ENCODE peak calls at places on chromosomes 1 and 21, in four cellular contexts. One of them, this sample, is unnamed.

GRCh38 chr1:170366980-170367379 is 165.0 kb upstream of the GORAB start:
- DNase-seq in SW 1271: no peak
- DNase-seq in stimulated activated CD8-positive, alpha-beta memory T cell treated with anti-CD3 and anti-CD28 coated beads, Interleukin-12 subunit alpha, Interleukin-12 subunit beta, amount 100 ng/mL, for 4 hours: no peak
- DNase-seq in left ventricle myocardium inferior: no peak
- DNase-seq in this sample: no peak

GRCh38 chr21:31945576-31945975 is 72.8 kb downstream of the HUNK start:
- DNase-seq in stimulated activated CD8-positive, alpha-beta memory T cell treated with anti-CD3 and anti-CD28 coated beads, Interleukin-12 subunit alpha, Interleukin-12 subunit beta, amount 100 ng/mL, for 4 hours: no peak
- DNase-seq in SW 1271: no peak
- DNase-seq in left ventricle myocardium inferior: no peak
- DNase-seq in this sample: no peak

GRCh38 chr1:232629250-232630046 is 485 bp downstream of the SIPA1L2 start:
- DNase-seq in left ventricle myocardium inferior: peak; percentile 35
- DNase-seq in SW 1271: no peak
- DNase-seq in stimulated activated CD8-positive, alpha-beta memory T cell treated with anti-CD3 and anti-CD28 coated beads, Interleukin-12 subunit alpha, Interleukin-12 subunit beta, amount 100 ng/mL, for 4 hours: no peak
- DNase-seq in this sample: no peak

GRCh38 chr1:211132681-211133392 is 1.1 kb downstream of the KCNH1 start:
- DNase-seq in left ventricle myocardium inferior: no peak
- DNase-seq in stimulated activated CD8-positive, alpha-beta memory T cell treated with anti-CD3 and anti-CD28 coated beads, Interleukin-12 subunit alpha, Interleukin-12 subunit beta, amount 100 ng/mL, for 4 hours: no peak
- DNase-seq in SW 1271: no peak
- DNase-seq in this sample: no peak

GRCh38 chr1:155773221-155773620 is 83.8 kb downstream of the GON4L start:
- DNase-seq in stimulated activated CD8-positive, alpha-beta memory T cell treated with anti-CD3 and anti-CD28 coated beads, Interleukin-12 subunit alpha, Interleukin-12 subunit beta, amount 100 ng/mL, for 4 hours: no peak
- DNase-seq in SW 1271: no peak
- DNase-seq in left ventricle myocardium inferior: no peak
- DNase-seq in this sample: no peak

GRCh38 chr1:21904725-21905520 is 32.2 kb downstream of the HSPG2 start:
- DNase-seq in SW 1271: no peak
- DNase-seq in stimulated activated CD8-positive, alpha-beta memory T cell treated with anti-CD3 and anti-CD28 coated beads, Interleukin-12 subunit alpha, Interleukin-12 subunit beta, amount 100 ng/mL, for 4 hours: no peak
- DNase-seq in left ventricle myocardium inferior: peak; percentile 61
- DNase-seq in this sample: no peak

GRCh38 chr1:157993179-157994080 is at the start of gene KIRREL1:
- DNase-seq in SW 1271: peak; percentile 37
- DNase-seq in stimulated activated CD8-positive, alpha-beta memory T cell treated with anti-CD3 and anti-CD28 coated beads, Interleukin-12 subunit alpha, Interleukin-12 subunit beta, amount 100 ng/mL, for 4 hours: no peak
- DNase-seq in left ventricle myocardium inferior: peak; percentile 67
- DNase-seq in this sample: peak; percentile 52

GRCh38 chr21:33325222-33326067 is 675 bp downstream of the IFNAR1 start:
- DNase-seq in left ventricle myocardium inferior: peak; percentile 76
- DNase-seq in stimulated activated CD8-positive, alpha-beta memory T cell treated with anti-CD3 and anti-CD28 coated beads, Interleukin-12 subunit alpha, Interleukin-12 subunit beta, amount 100 ng/mL, for 4 hours: peak; percentile 52
- DNase-seq in SW 1271: peak; percentile 45
- DNase-seq in this sample: peak; percentile 54

GRCh38 chr1:24437631-24438396 is 22.2 kb downstream of the NIPAL3 start:
- DNase-seq in left ventricle myocardium inferior: peak; percentile 30
- DNase-seq in stimulated activated CD8-positive, alpha-beta memory T cell treated with anti-CD3 and anti-CD28 coated beads, Interleukin-12 subunit alpha, Interleukin-12 subunit beta, amount 100 ng/mL, for 4 hours: no peak
- DNase-seq in SW 1271: no peak
- DNase-seq in this sample: no peak

GRCh38 chr1:97943354-97943753 is 22.5 kb upstream of the DPYD start:
- DNase-seq in stimulated activated CD8-positive, alpha-beta memory T cell treated with anti-CD3 and anti-CD28 coated beads, Interleukin-12 subunit alpha, Interleukin-12 subunit beta, amount 100 ng/mL, for 4 hours: no peak
- DNase-seq in SW 1271: peak; percentile 6
- DNase-seq in left ventricle myocardium inferior: no peak
- DNase-seq in this sample: no peak

GRCh38 chr1:6378096-6378746 is 15.3 kb downstream of the ACOT7 start:
- DNase-seq in left ventricle myocardium inferior: no peak
- DNase-seq in stimulated activated CD8-positive, alpha-beta memory T cell treated with anti-CD3 and anti-CD28 coated beads, Interleukin-12 subunit alpha, Interleukin-12 subunit beta, amount 100 ng/mL, for 4 hours: no peak
- DNase-seq in SW 1271: no peak
- DNase-seq in this sample: no peak

GRCh38 chr1:87200875-87201638 is 127.6 kb upstream of the LMO4 start:
- DNase-seq in SW 1271: no peak
- DNase-seq in stimulated activated CD8-positive, alpha-beta memory T cell treated with anti-CD3 and anti-CD28 coated beads, Interleukin-12 subunit alpha, Interleukin-12 subunit beta, amount 100 ng/mL, for 4 hours: no peak
- DNase-seq in left ventricle myocardium inferior: no peak
- DNase-seq in this sample: no peak

GRCh38 chr1:33863779-33864178 is at the start of gene HMGB4:
- DNase-seq in left ventricle myocardium inferior: no peak
- DNase-seq in stimulated activated CD8-positive, alpha-beta memory T cell treated with anti-CD3 and anti-CD28 coated beads, Interleukin-12 subunit alpha, Interleukin-12 subunit beta, amount 100 ng/mL, for 4 hours: no peak
- DNase-seq in SW 1271: no peak
- DNase-seq in this sample: no peak

GRCh38 chr1:229092377-229093257 is 178.3 kb upstream of the RAB4A start:
- DNase-seq in stimulated activated CD8-positive, alpha-beta memory T cell treated with anti-CD3 and anti-CD28 coated beads, Interleukin-12 subunit alpha, Interleukin-12 subunit beta, amount 100 ng/mL, for 4 hours: no peak
- DNase-seq in SW 1271: no peak
- DNase-seq in left ventricle myocardium inferior: no peak
- DNase-seq in this sample: no peak

GRCh38 chr1:30675761-30676160 is 47.6 kb downstream of the MATN1 start:
- DNase-seq in left ventricle myocardium inferior: no peak
- DNase-seq in stimulated activated CD8-positive, alpha-beta memory T cell treated with anti-CD3 and anti-CD28 coated beads, Interleukin-12 subunit alpha, Interleukin-12 subunit beta, amount 100 ng/mL, for 4 hours: no peak
- DNase-seq in SW 1271: no peak
- DNase-seq in this sample: no peak

GRCh38 chr1:173253046-173253445 is 45.9 kb upstream of the TNFSF4 start:
- DNase-seq in stimulated activated CD8-positive, alpha-beta memory T cell treated with anti-CD3 and anti-CD28 coated beads, Interleukin-12 subunit alpha, Interleukin-12 subunit beta, amount 100 ng/mL, for 4 hours: no peak
- DNase-seq in left ventricle myocardium inferior: no peak
- DNase-seq in SW 1271: no peak
- DNase-seq in this sample: no peak

GRCh38 chr1:109198043-109198695 is 15.5 kb upstream of the SARS1 start:
- DNase-seq in SW 1271: no peak
- DNase-seq in stimulated activated CD8-positive, alpha-beta memory T cell treated with anti-CD3 and anti-CD28 coated beads, Interleukin-12 subunit alpha, Interleukin-12 subunit beta, amount 100 ng/mL, for 4 hours: no peak
- DNase-seq in left ventricle myocardium inferior: no peak
- DNase-seq in this sample: no peak

GRCh38 chr21:34061983-34062382 is 11.4 kb upstream of the MRPS6 start:
- DNase-seq in stimulated activated CD8-positive, alpha-beta memory T cell treated with anti-CD3 and anti-CD28 coated beads, Interleukin-12 subunit alpha, Interleukin-12 subunit beta, amount 100 ng/mL, for 4 hours: no peak
- DNase-seq in left ventricle myocardium inferior: no peak
- DNase-seq in SW 1271: no peak
- DNase-seq in this sample: no peak

GRCh38 chr1:36436820-36437219 is 13.4 kb downstream of the OSCP1 start:
- DNase-seq in stimulated activated CD8-positive, alpha-beta memory T cell treated with anti-CD3 and anti-CD28 coated beads, Interleukin-12 subunit alpha, Interleukin-12 subunit beta, amount 100 ng/mL, for 4 hours: no peak
- DNase-seq in left ventricle myocardium inferior: no peak
- DNase-seq in SW 1271: no peak
- DNase-seq in this sample: no peak

GRCh38 chr1:99992044-99992722 is 22.4 kb downstream of the SLC35A3 start:
- DNase-seq in left ventricle myocardium inferior: no peak
- DNase-seq in SW 1271: no peak
- DNase-seq in stimulated activated CD8-positive, alpha-beta memory T cell treated with anti-CD3 and anti-CD28 coated beads, Interleukin-12 subunit alpha, Interleukin-12 subunit beta, amount 100 ng/mL, for 4 hours: no peak
- DNase-seq in this sample: no peak

GRCh38 chr1:109644670-109645069 is 11.2 kb upstream of the GSTM4 start:
- DNase-seq in stimulated activated CD8-positive, alpha-beta memory T cell treated with anti-CD3 and anti-CD28 coated beads, Interleukin-12 subunit alpha, Interleukin-12 subunit beta, amount 100 ng/mL, for 4 hours: no peak
- DNase-seq in left ventricle myocardium inferior: no peak
- DNase-seq in SW 1271: no peak
- DNase-seq in this sample: no peak

GRCh38 chr1:222817529-222817928 is 2.7 kb downstream of the DISP1 start:
- DNase-seq in left ventricle myocardium inferior: no peak
- DNase-seq in SW 1271: peak; percentile 66
- DNase-seq in stimulated activated CD8-positive, alpha-beta memory T cell treated with anti-CD3 and anti-CD28 coated beads, Interleukin-12 subunit alpha, Interleukin-12 subunit beta, amount 100 ng/mL, for 4 hours: no peak
- DNase-seq in this sample: no peak

GRCh38 chr1:204065174-204065985 is 7.5 kb upstream of the SOX13 start:
- DNase-seq in left ventricle myocardium inferior: peak; percentile 64
- DNase-seq in SW 1271: no peak
- DNase-seq in stimulated activated CD8-positive, alpha-beta memory T cell treated with anti-CD3 and anti-CD28 coated beads, Interleukin-12 subunit alpha, Interleukin-12 subunit beta, amount 100 ng/mL, for 4 hours: no peak
- DNase-seq in this sample: peak; percentile 62

GRCh38 chr1:156496211-156496761 is 4.3 kb downstream of the MEF2D start:
- DNase-seq in SW 1271: no peak
- DNase-seq in left ventricle myocardium inferior: no peak
- DNase-seq in stimulated activated CD8-positive, alpha-beta memory T cell treated with anti-CD3 and anti-CD28 coated beads, Interleukin-12 subunit alpha, Interleukin-12 subunit beta, amount 100 ng/mL, for 4 hours: no peak
- DNase-seq in this sample: no peak

GRCh38 chr1:230277201-230277771 is 148.8 kb downstream of the PGBD5 start:
- DNase-seq in left ventricle myocardium inferior: no peak
- DNase-seq in stimulated activated CD8-positive, alpha-beta memory T cell treated with anti-CD3 and anti-CD28 coated beads, Interleukin-12 subunit alpha, Interleukin-12 subunit beta, amount 100 ng/mL, for 4 hours: no peak
- DNase-seq in SW 1271: no peak
- DNase-seq in this sample: no peak

This sample was measured in tibial nerve.